ENCODE peak calls at places on chromosomes 4 and X, in eight cellular contexts. U is ecto neural progenitor cell; Z is C1 segment of cervical spinal cord; D is left ventricle myocardium inferior; A is IMR-90; X is stimulated activated CD8-positive, alpha-beta memory T cell treated with anti-CD3 and anti-CD28 coated beads, Interleukin-4, amount 100 ng/mL, for 48 hours; Q is endothelial cell; E is upper lobe of right lung. K is an unnamed sample.

GRCh38 chr4:79198886-79199591 is 126.8 kb downstream of the NAA11 start:
- DNase-seq in X (no peak), Q (no peak), U (no peak), E (no peak), D (no peak), Z (no peak), A (no peak), K (no peak)

GRCh38 chr4:25861422-25861926 is 1.3 kb downstream of the SEL1L3 start:
- DNase-seq in E (no peak), U (no peak), A (peak), Q (no peak), Z (no peak), D (no peak), X (no peak), K (no peak)

GRCh38 chr4:125787707-125788106 is 473.0 kb downstream of the FAT4 start:
- DNase-seq in Z (no peak), A (no peak), Q (no peak), D (no peak), E (no peak), U (no peak), X (no peak), K (no peak)

GRCh38 chr4:100644150-100644549 is 126.3 kb upstream of the EMCN start:
- DNase-seq in U (no peak), X (no peak), A (no peak), Z (no peak), Q (no peak), D (no peak), E (no peak), K (no peak)

GRCh38 chrX:55167124-55167523 is 53.0 kb upstream of the PAGE5 start:
- DNase-seq in Z (no peak), Q (no peak), A (no peak), D (no peak), E (no peak), U (no peak), X (no peak), K (no peak)

GRCh38 chr4:79181190-79181589 is 144.7 kb downstream of the NAA11 start:
- DNase-seq in X (no peak), Q (no peak), Z (no peak), E (no peak), A (no peak), D (no peak), U (no peak), K (peak)

GRCh38 chrX:17082831-17083230 is 136.4 kb downstream of the REPS2 start:
- DNase-seq in E (no peak), A (no peak), Q (no peak), D (no peak), Z (no peak), X (no peak), U (no peak), K (peak)

GRCh38 chrX:5726246-5726645 is 502.4 kb downstream of the NLGN4X start:
- DNase-seq in U (no peak), D (no peak), X (no peak), Z (peak), Q (no peak), A (no peak), E (no peak), K (no peak)

GRCh38 chr4:167715176-167715575 is 377.2 kb upstream of the ANXA10 start:
- DNase-seq in E (no peak), A (no peak), X (no peak), D (no peak), Z (no peak), U (no peak), Q (no peak), K (no peak)

GRCh38 chrX:48745222-48745621 is 16.3 kb upstream of the GLOD5 start:
- DNase-seq in A (no peak), Q (no peak), Z (no peak), U (no peak), E (no peak), D (no peak), X (no peak), K (no peak)

GRCh38 chrX:23382572-23382971 is 47.9 kb downstream of the PTCHD1 start:
- DNase-seq in E (no peak), Z (no peak), D (no peak), Q (no peak), A (no peak), X (no peak), U (no peak), K (no peak)

GRCh38 chr4:145545538-145546224 is 64.0 kb downstream of the SMAD1 start:
- DNase-seq in A (peak), D (no peak), Z (no peak), Q (peak), X (no peak), U (no peak), E (no peak), K (peak)

GRCh38 chrX:861335-861890 is 230.8 kb downstream of the SHOX start:
- DNase-seq in E (no peak), U (peak), Q (no peak), A (no peak), D (no peak), X (no peak), Z (no peak), K (no peak)

GRCh38 chrX:667360-667759 is 36.8 kb downstream of the SHOX start:
- DNase-seq in E (no peak), U (no peak), D (no peak), Z (no peak), X (no peak), A (no peak), Q (no peak), K (peak)

GRCh38 chr4:125522992-125523391 is 208.2 kb downstream of the FAT4 start:
- DNase-seq in Q (no peak), E (no peak), A (no peak), X (no peak), U (peak), D (no peak), Z (no peak), K (no peak)

GRCh38 chr4:20623936-20624335 is 76.3 kb upstream of the PACRGL start:
- DNase-seq in X (no peak), Q (no peak), Z (no peak), D (no peak), A (no peak), U (no peak), E (no peak), K (no peak)

GRCh38 chr4:136637071-136637777 is 895.1 kb downstream of the PCDH18 start:
- DNase-seq in Z (no peak), U (peak), X (no peak), Q (peak), A (peak), E (no peak), D (no peak), K (no peak)

GRCh38 chrX:118627084-118627758 is 100.2 kb upstream of the IL13RA1 start:
- DNase-seq in Z (no peak), X (no peak), Q (no peak), D (no peak), A (no peak), U (no peak), E (no peak), K (no peak)

GRCh38 chr4:61500883-61501282 is 300.8 kb downstream of the ADGRL3 start:
- DNase-seq in D (no peak), Z (peak), Q (no peak), E (no peak), U (no peak), A (no peak), X (no peak), K (peak)

GRCh38 chrX:20432048-20432447 is 165.3 kb upstream of the RPS6KA3 start:
- DNase-seq in Q (no peak), X (no peak), Z (no peak), U (no peak), A (peak), D (no peak), E (no peak), K (peak)

GRCh38 chrX:24676403-24677024 is 17.2 kb upstream of the POLA1 start:
- DNase-seq in E (no peak), X (no peak), U (no peak), D (no peak), A (no peak), Z (no peak), Q (no peak), K (no peak)